ENCODE peak calls at places on chromosomes 7 and 10, in six cellular contexts. A is esophagus muscularis mucosa, V is H1, H is HepG2, Z is GM12878, S is transverse colon. E is an unnamed sample.
A peak's percentile ranks its signal among the peaks of the same experiment; 100 is the strongest.

GRCh38 chr7:82284936-82285519 is 158.5 kb downstream of the CACNA2D1 start:
- DNase-seq in Z (no peak), V (peak; percentile 7), S (no peak), A (no peak), H (no peak), E (no peak)

GRCh38 chr7:128434413-128435310 is 21.0 kb upstream of the HILPDA start:
- DNase-seq in V (no peak), A (no peak), S (no peak), H (peak; percentile 59), Z (no peak), E (no peak)

GRCh38 chr10:43970018-43970698 is 321.5 kb upstream of the ZNF32 start:
- DNase-seq in H (no peak), S (no peak), Z (no peak), V (no peak), A (peak; percentile 86), E (no peak)

GRCh38 chr7:155693826-155694225 is 49.4 kb downstream of the RBM33 start:
- DNase-seq in Z (no peak), H (no peak), S (no peak), A (no peak), V (no peak), E (no peak)

GRCh38 chr10:110848106-110848505 is 23.6 kb upstream of the PDCD4 start:
- DNase-seq in Z (no peak), A (no peak), S (no peak), V (no peak), H (no peak), E (no peak)

GRCh38 chr7:20954711-20955641 is 168.3 kb upstream of the SP8 start:
- DNase-seq in A (no peak), V (no peak), S (no peak), H (no peak), Z (no peak), E (no peak)

GRCh38 chr7:47379629-47380324 is 202.1 kb downstream of the TNS3 start:
- DNase-seq in S (peak; percentile 87), V (no peak), Z (no peak), H (no peak), A (no peak), E (no peak)

GRCh38 chr10:73625884-73626753 is 15.2 kb downstream of the MYOZ1 start:
- DNase-seq in V (peak; percentile 86), Z (peak; percentile 98), H (peak; percentile 96), S (peak; percentile 97), A (peak; percentile 95), E (peak; percentile 95)

GRCh38 chr10:102824695-102825094 is 12.5 kb downstream of the CYP17A1 start:
- DNase-seq in V (no peak), Z (no peak), A (no peak), H (no peak), S (no peak), E (no peak)

GRCh38 chr10:86164216-86164774 is 202.3 kb downstream of the GRID1 start:
- DNase-seq in Z (no peak), H (peak; percentile 6), S (peak; percentile 27), A (no peak), V (no peak), E (peak; percentile 48)

GRCh38 chr10:102616071-102616770 is 28.1 kb upstream of the TRIM8 start:
- DNase-seq in H (no peak), Z (no peak), V (no peak), S (peak; percentile 47), A (no peak), E (no peak)

GRCh38 chr7:63043657-63044543 is 954.7 kb upstream of the ZNF722 start:
- DNase-seq in H (peak; percentile 0), V (no peak), Z (no peak), S (no peak), A (no peak), E (no peak)

GRCh38 chr7:42914009-42914725 is 2.3 kb upstream of the C7orf25 start:
- DNase-seq in Z (no peak), S (no peak), A (no peak), V (no peak), H (no peak), E (no peak)

GRCh38 chr7:90530263-90530662 is 60.8 kb downstream of the PTTG1IP2 start:
- DNase-seq in V (no peak), S (no peak), A (no peak), Z (no peak), H (no peak), E (no peak)

GRCh38 chr7:118153551-118154177 is 30.3 kb upstream of the LSM8 start:
- DNase-seq in S (peak; percentile 12), Z (no peak), H (peak; percentile 23), V (no peak), A (no peak), E (no peak)

GRCh38 chr10:69335063-69335587 is 56.8 kb downstream of the HK1 start:
- DNase-seq in S (peak; percentile 29), H (no peak), A (no peak), Z (no peak), V (no peak), E (peak; percentile 77)

GRCh38 chr10:101225846-101226361 is 3.4 kb downstream of the LBX1 start:
- DNase-seq in Z (no peak), S (no peak), V (no peak), A (no peak), H (no peak), E (no peak)

GRCh38 chr7:119964640-119965542 is 308.1 kb upstream of the KCND2 start:
- DNase-seq in V (no peak), A (no peak), Z (no peak), S (no peak), H (no peak), E (no peak)

GRCh38 chr10:125734823-125735222 is 15.3 kb downstream of the EDRF1 start:
- DNase-seq in S (no peak), Z (no peak), H (no peak), A (no peak), V (no peak), E (no peak)

GRCh38 chr7:65951837-65952578 is 30.0 kb downstream of the GUSB start:
- DNase-seq in S (no peak), Z (no peak), V (no peak), A (no peak), H (no peak), E (peak; percentile 15)

GRCh38 chr7:75629042-75629441 is 109.7 kb downstream of the HIP1 start:
- DNase-seq in Z (no peak), S (no peak), A (no peak), V (no peak), H (no peak), E (no peak)

GRCh38 chr10:102335184-102335583 is 60.3 kb upstream of the NFKB2 start:
- DNase-seq in H (no peak), S (no peak), A (peak; percentile 92), V (no peak), Z (no peak), E (no peak)

GRCh38 chr7:19202599-19202998 is 57.4 kb upstream of the FERD3L start:
- DNase-seq in A (no peak), Z (no peak), S (no peak), V (no peak), H (no peak), E (no peak)

GRCh38 chr7:131664570-131664969 is 108.1 kb upstream of the PODXL start:
- DNase-seq in Z (no peak), V (no peak), H (no peak), A (no peak), S (no peak), E (no peak)

GRCh38 chr10:200405-200804 is 65.2 kb downstream of the ZMYND11 start:
- DNase-seq in H (no peak), Z (no peak), A (no peak), V (no peak), S (no peak), E (no peak)

GRCh38 chr7:41568135-41568534 is 134.8 kb downstream of the INHBA start:
- DNase-seq in H (no peak), V (no peak), S (no peak), Z (no peak), A (no peak), E (no peak)
- H3K4me3 ChIP-seq in H (no peak overlapping the region), V (no peak overlapping the region), S (no peak overlapping the region), Z (no peak overlapping the region), A (no peak overlapping the region), E (no peak overlapping the region)

GRCh38 chr7:117118579-117119180 is 165.4 kb downstream of the ST7 start:
- DNase-seq in V (peak; percentile 10), H (no peak), Z (no peak), S (no peak), A (no peak), E (no peak)
- TF ChIP-seq POLR2AphosphoS5 in V (no peak), H (no peak), Z (no peak), S (no peak), A (no peak), E (no peak)

GRCh38 chr10:6199131-6199733 is 3.5 kb upstream of the PFKFB3 start:
- DNase-seq in V (no peak), A (no peak), S (peak; percentile 31), Z (no peak), H (no peak), E (no peak)

GRCh38 chr10:6202098-6202683 is 541 bp upstream of the PFKFB3 start:
- DNase-seq in S (no peak), Z (no peak), H (no peak), A (no peak), V (no peak), E (no peak)

GRCh38 chr10:6202684-6203330 is at the start of gene PFKFB3:
- DNase-seq in V (peak; percentile 82), H (peak; percentile 81), A (peak; percentile 99), S (peak; percentile 95), Z (peak; percentile 59), E (peak; percentile 97)

GRCh38 chr10:6201511-6201975 is 1.2 kb upstream of the PFKFB3 start:
- DNase-seq in Z (peak; percentile 63), H (peak; percentile 39), A (no peak), V (no peak), S (peak; percentile 80), E (peak; percentile 90)

GRCh38 chr10:6200588-6201510 is 1.9 kb upstream of the PFKFB3 start:
- DNase-seq in Z (no peak), H (peak; percentile 56), S (peak; percentile 45), V (no peak), A (no peak), E (no peak)
- TF ChIP-seq EP300 in Z (no peak), H (no peak), S (no peak), V (no peak), A (no peak), E (no peak)

DNA sequence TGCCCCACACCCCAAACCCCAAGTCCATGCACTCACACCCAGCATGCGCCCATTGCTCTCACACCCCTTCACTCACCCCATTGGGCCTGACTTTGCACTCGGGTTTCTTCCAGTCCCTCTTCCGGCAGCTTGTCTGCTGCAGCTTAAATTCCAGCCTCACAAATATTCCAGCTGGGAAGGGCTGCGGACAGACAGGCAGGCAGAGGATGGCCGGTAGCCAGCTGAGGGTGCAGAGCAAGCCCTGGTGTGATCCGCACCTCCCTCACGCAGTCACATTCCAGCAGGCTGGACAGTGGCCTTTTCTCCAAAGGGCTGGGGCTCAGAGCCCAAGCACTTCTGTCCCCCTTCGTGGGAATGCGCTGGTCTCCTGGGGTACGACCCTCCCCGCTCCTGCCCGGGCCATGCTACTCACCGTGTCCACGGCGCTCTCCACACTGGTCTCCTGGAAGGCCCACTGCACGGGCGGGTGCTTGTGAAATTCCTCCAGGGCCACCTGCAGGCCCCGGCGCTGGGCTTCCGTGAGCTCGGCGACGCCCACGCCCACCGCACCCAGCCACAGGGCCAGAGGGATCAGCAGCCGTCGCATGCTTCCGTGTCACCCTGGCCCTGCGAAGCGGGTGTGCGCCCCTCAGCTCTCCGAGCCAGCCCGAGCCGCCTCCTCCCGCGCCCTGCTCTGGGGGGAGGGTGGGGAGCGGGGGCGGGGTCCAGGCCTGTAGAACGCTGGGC is 1.2 kb downstream of the RARRES2 start:
- DNase-seq in V (no peak), H (peak; percentile 56), A (no peak), Z (no peak), S (peak; percentile 65), E (no peak)
- H3K4me3 ChIP-seq in V (peak overlapping the region; percentile 94), H (peak overlapping the region; percentile 86), A (peak overlapping the region; percentile 61), Z (no peak overlapping the region), S (peak overlapping the region; percentile 47), E (peak overlapping the region; percentile 51)